ENCODE peak calls at places on chromosomes 12 and 14, in six cellular contexts. One of them, this sample, is unnamed.

GRCh38 chr14:66920196-66920595 is 269.0 kb upstream of the GARIN2 start:
- DNase-seq in activated naive CD4-positive, alpha-beta T cell: no peak
- DNase-seq in hypothalamus: no peak
- DNase-seq in RCC 7860: no peak
- DNase-seq in activated CD8-positive, alpha-beta memory T cell treated with anti-CD3 and anti-CD28 coated beads, Interleukin-2, amount 50 U/mL, for 48 hours: no peak
- DNase-seq in left cardiac atrium: no peak
- DNase-seq in this sample: no peak

GRCh38 chr12:40208707-40209106 is 16.1 kb upstream of the LRRK2 start:
- DNase-seq in activated naive CD4-positive, alpha-beta T cell: no peak
- DNase-seq in hypothalamus: no peak
- DNase-seq in RCC 7860: no peak
- DNase-seq in activated CD8-positive, alpha-beta memory T cell treated with anti-CD3 and anti-CD28 coated beads, Interleukin-2, amount 50 U/mL, for 48 hours: no peak
- DNase-seq in left cardiac atrium: no peak
- DNase-seq in this sample: no peak

GRCh38 chr12:130754234-130755001 is 38.3 kb upstream of the RIMBP2 start:
- DNase-seq in activated naive CD4-positive, alpha-beta T cell: no peak
- DNase-seq in hypothalamus: no peak
- DNase-seq in RCC 7860: no peak
- DNase-seq in activated CD8-positive, alpha-beta memory T cell treated with anti-CD3 and anti-CD28 coated beads, Interleukin-2, amount 50 U/mL, for 48 hours: no peak
- DNase-seq in left cardiac atrium: no peak
- DNase-seq in this sample: no peak

GRCh38 chr14:67536087-67536486 is 3.0 kb downstream of the PLEKHH1 start:
- DNase-seq in activated naive CD4-positive, alpha-beta T cell: no peak
- DNase-seq in hypothalamus: no peak
- DNase-seq in RCC 7860: no peak
- DNase-seq in activated CD8-positive, alpha-beta memory T cell treated with anti-CD3 and anti-CD28 coated beads, Interleukin-2, amount 50 U/mL, for 48 hours: no peak
- DNase-seq in left cardiac atrium: no peak
- DNase-seq in this sample: no peak

GRCh38 chr14:103361868-103362267 is 23.3 kb upstream of the MARK3 start:
- DNase-seq in activated naive CD4-positive, alpha-beta T cell: no peak
- DNase-seq in hypothalamus: no peak
- DNase-seq in RCC 7860: peak
- DNase-seq in activated CD8-positive, alpha-beta memory T cell treated with anti-CD3 and anti-CD28 coated beads, Interleukin-2, amount 50 U/mL, for 48 hours: no peak
- DNase-seq in left cardiac atrium: no peak
- DNase-seq in this sample: no peak

GRCh38 chr12:62767506-62767905 is 167.4 kb downstream of the PPM1H start:
- DNase-seq in activated naive CD4-positive, alpha-beta T cell: no peak
- DNase-seq in hypothalamus: peak
- DNase-seq in RCC 7860: peak
- DNase-seq in activated CD8-positive, alpha-beta memory T cell treated with anti-CD3 and anti-CD28 coated beads, Interleukin-2, amount 50 U/mL, for 48 hours: no peak
- DNase-seq in left cardiac atrium: no peak
- DNase-seq in this sample: no peak

GRCh38 chr12:78938341-78939084 is 73.9 kb downstream of the SYT1 start:
- DNase-seq in activated naive CD4-positive, alpha-beta T cell: no peak
- DNase-seq in hypothalamus: no peak
- DNase-seq in RCC 7860: no peak
- DNase-seq in activated CD8-positive, alpha-beta memory T cell treated with anti-CD3 and anti-CD28 coated beads, Interleukin-2, amount 50 U/mL, for 48 hours: no peak
- DNase-seq in left cardiac atrium: no peak
- DNase-seq in this sample: no peak

GRCh38 chr14:106691601-106692291 is 1165.4 kb downstream of the TMEM121 start:
- DNase-seq in activated naive CD4-positive, alpha-beta T cell: peak
- DNase-seq in hypothalamus: no peak
- DNase-seq in RCC 7860: no peak
- DNase-seq in activated CD8-positive, alpha-beta memory T cell treated with anti-CD3 and anti-CD28 coated beads, Interleukin-2, amount 50 U/mL, for 48 hours: peak
- DNase-seq in left cardiac atrium: peak
- DNase-seq in this sample: no peak

GRCh38 chr14:61662437-61663311 is 32.6 kb upstream of the HIF1A start:
- DNase-seq in activated naive CD4-positive, alpha-beta T cell: no peak
- DNase-seq in hypothalamus: no peak
- DNase-seq in RCC 7860: peak
- DNase-seq in activated CD8-positive, alpha-beta memory T cell treated with anti-CD3 and anti-CD28 coated beads, Interleukin-2, amount 50 U/mL, for 48 hours: peak
- DNase-seq in left cardiac atrium: no peak
- DNase-seq in this sample: no peak

GRCh38 chr12:94760786-94761185 is 110.4 kb upstream of the TMCC3 start:
- DNase-seq in activated naive CD4-positive, alpha-beta T cell: no peak
- DNase-seq in hypothalamus: no peak
- DNase-seq in RCC 7860: no peak
- DNase-seq in activated CD8-positive, alpha-beta memory T cell treated with anti-CD3 and anti-CD28 coated beads, Interleukin-2, amount 50 U/mL, for 48 hours: no peak
- DNase-seq in left cardiac atrium: no peak
- DNase-seq in this sample: no peak

GRCh38 chr12:92021665-92022033 is 124.0 kb downstream of the BTG1 start:
- DNase-seq in activated naive CD4-positive, alpha-beta T cell: no peak
- DNase-seq in hypothalamus: no peak
- DNase-seq in RCC 7860: no peak
- DNase-seq in activated CD8-positive, alpha-beta memory T cell treated with anti-CD3 and anti-CD28 coated beads, Interleukin-2, amount 50 U/mL, for 48 hours: no peak
- DNase-seq in left cardiac atrium: no peak
- DNase-seq in this sample: no peak